ENCODE peak calls at places on chromosomes 16 and 17, in six cellular contexts. P is HTR-8/SVneo; T is NCI-H1436; W is hypothalamus; R is NCI-H1105 treated with DMSO at 0.1 percent for 48 hours; U is stimulated activated CD8-positive, alpha-beta memory T cell treated with anti-CD3 and anti-CD28 coated beads, Interleukin-4, amount 100 ng/mL, for 1 hour. N is an unnamed sample.

GRCh38 chr17:69572747-69573146 is 158.2 kb downstream of the MAP2K6 start:
- DNase-seq in P (no peak), T (no peak), W (no peak), R (no peak), U (no peak), N (no peak)

GRCh38 chr17:76032073-76032779 is 5.1 kb upstream of the EVPL start:
- DNase-seq in P (no peak), T (peak), W (no peak), R (no peak), U (no peak), N (no peak)

GRCh38 chr17:77863814-77864161 is 94.7 kb upstream of the TNRC6C start:
- DNase-seq in P (no peak), T (no peak), W (no peak), R (no peak), U (no peak), N (no peak)

GRCh38 chr16:13809765-13810164 is 110.2 kb upstream of the ERCC4 start:
- DNase-seq in P (no peak), T (no peak), W (no peak), R (no peak), U (no peak), N (no peak)

GRCh38 chr17:33390479-33391027 is 97.5 kb upstream of the ASIC2 start:
- DNase-seq in P (no peak), T (no peak), W (no peak), R (no peak), U (no peak), N (no peak)

GRCh38 chr16:4599545-4599944 is 15.1 kb downstream of the UBALD1 start:
- DNase-seq in P (no peak), T (no peak), W (no peak), R (no peak), U (no peak), N (no peak)

GRCh38 chr16:57571098-57571497 is 28.7 kb downstream of the ADGRG5 start:
- DNase-seq in P (no peak), T (no peak), W (no peak), R (no peak), U (no peak), N (no peak)

GRCh38 chr17:4073983-4074830 is 68.6 kb downstream of the ZZEF1 start:
- DNase-seq in P (no peak), T (no peak), W (no peak), R (no peak), U (no peak), N (no peak)

N was measured in T-helper 1 cell.